ENCODE peak calls at places on chromosome 12, in six cellular contexts. A, B, L, G, C and W are unnamed samples.

GRCh38 chr12:19402743-19403400 is 36.4 kb upstream of the AEBP2 start:
- DNase-seq in A (no peak), B (no peak), L (peak; percentile 83), G (no peak), C (no peak), W (no peak)

GRCh38 chr12:30928356-30929264 is 2.1 kb downstream of the TSPAN11 start:
- DNase-seq in A (no peak), B (no peak), L (no peak), G (no peak), C (no peak), W (no peak)

GRCh38 chr12:116592116-116592637 is 33.0 kb downstream of the MAP1LC3B2 start:
- DNase-seq in A (no peak), B (no peak), L (peak; percentile 62), G (no peak), C (no peak), W (no peak)

GRCh38 chr12:89933911-89934310 is 225.3 kb upstream of the ATP2B1 start:
- DNase-seq in A (no peak), B (no peak), L (no peak), G (no peak), C (no peak), W (no peak)

GRCh38 chr12:76340680-76341435 is 7.4 kb downstream of the BBS10 start:
- DNase-seq in A (no peak), B (no peak), L (no peak), G (no peak), C (no peak), W (no peak)

GRCh38 chr12:85147331-85147730 is 111.2 kb downstream of the LRRIQ1 start:
- DNase-seq in A (no peak), B (no peak), L (no peak), G (no peak), C (no peak), W (no peak)

GRCh38 chr12:105706321-105706972 is 376.0 kb downstream of the C12orf75 start:
- DNase-seq in A (peak; percentile 8), B (peak; percentile 26), L (no peak), G (no peak), C (no peak), W (no peak)

GRCh38 chr12:40911676-40912075 is 219.4 kb downstream of the CNTN1 start:
- DNase-seq in A (no peak), B (no peak), L (no peak), G (no peak), C (no peak), W (no peak)

GRCh38 chr12:62808166-62808879 is 126.6 kb downstream of the PPM1H start:
- DNase-seq in A (no peak), B (no peak), L (no peak), G (no peak), C (no peak), W (no peak)

GRCh38 chr12:3186546-3187237 is 109.5 kb downstream of the TSPAN9 start:
- DNase-seq in A (no peak), B (no peak), L (no peak), G (no peak), C (no peak), W (no peak)

GRCh38 chr12:110176745-110177144 is 52.6 kb downstream of the IFT81 start:
- DNase-seq in A (no peak), B (no peak), L (peak; percentile 63), G (no peak), C (no peak), W (no peak)

GRCh38 chr12:20624718-20625117 is 70.4 kb upstream of the SLCO1C1 start:
- DNase-seq in A (no peak), B (no peak), L (peak; percentile 69), G (no peak), C (no peak), W (no peak)

GRCh38 chr12:56010112-56010570 is 10.7 kb upstream of the IKZF4 start:
- DNase-seq in A (no peak), B (no peak), L (no peak), G (no peak), C (no peak), W (no peak)

GRCh38 chr12:56193025-56193578 is 3.8 kb upstream of the SMARCC2 start:
- DNase-seq in A (peak; percentile 56), B (peak; percentile 2), L (peak; percentile 92), G (peak; percentile 11), C (peak; percentile 35), W (peak; percentile 75)

GRCh38 chr12:92735131-92735721 is 32.4 kb downstream of the PLEKHG7 start:
- DNase-seq in A (no peak), B (no peak), L (peak; percentile 96), G (no peak), C (no peak), W (no peak)

GRCh38 chr12:94427520-94428381 is 31.9 kb downstream of the CEP83 start:
- DNase-seq in A (no peak), B (no peak), L (peak; percentile 93), G (no peak), C (no peak), W (no peak)

GRCh38 chr12:26124491-26125450 is at the start of gene BHLHE41:
- DNase-seq in A (peak; percentile 85), B (peak; percentile 85), L (peak; percentile 67), G (no peak), C (peak; percentile 18), W (no peak)

GRCh38 chr12:50127546-50127945 is 15.5 kb downstream of the COX14 start:
- DNase-seq in A (no peak), B (no peak), L (no peak), G (no peak), C (no peak), W (no peak)

GRCh38 chr12:82955020-82955419 is 268.3 kb downstream of the TMTC2 start:
- DNase-seq in A (no peak), B (no peak), L (no peak), G (no peak), C (no peak), W (no peak)

GRCh38 chr12:91778091-91778819 is 367.4 kb downstream of the BTG1 start:
- DNase-seq in A (no peak), B (no peak), L (peak; percentile 24), G (no peak), C (no peak), W (no peak)

GRCh38 chr12:80129895-80130535 is 30.7 kb downstream of the OTOGL start:
- DNase-seq in A (no peak), B (no peak), L (peak; percentile 44), G (no peak), C (no peak), W (no peak)

GRCh38 chr12:89370411-89370810 is 18.1 kb upstream of the DUSP6 start:
- DNase-seq in A (no peak), B (no peak), L (no peak), G (no peak), C (no peak), W (no peak)

GRCh38 chr12:6091786-6092566 is 32.5 kb downstream of the VWF start:
- DNase-seq in A (no peak), B (no peak), L (no peak), G (no peak), C (no peak), W (no peak)

GRCh38 chr12:23640754-23641153 is 308.7 kb downstream of the SOX5 start:
- DNase-seq in A (no peak), B (no peak), L (no peak), G (no peak), C (no peak), W (no peak)

GRCh38 chr12:3236345-3237153 is 159.4 kb downstream of the TSPAN9 start:
- DNase-seq in A (no peak), B (peak; percentile 24), L (peak; percentile 64), G (no peak), C (no peak), W (no peak)

GRCh38 chr12:57726884-57727757 is 11.4 kb downstream of the AGAP2 start:
- DNase-seq in A (no peak), B (no peak), L (peak; percentile 64), G (no peak), C (no peak), W (no peak)

GRCh38 chr12:113812431-113813228 is 153.5 kb downstream of the RBM19 start:
- DNase-seq in A (no peak), B (no peak), L (no peak), G (no peak), C (no peak), W (no peak)

GRCh38 chr12:51961834-51962233 is 10.3 kb downstream of the ACVR1B start:
- DNase-seq in A (no peak), B (no peak), L (no peak), G (no peak), C (no peak), W (no peak)